ENCODE peak calls at places on chromosomes 16 and 17, in six cellular contexts. One of them, this sample, is unnamed.

GRCh38 chr17:52147872-52148271 is 10.6 kb downstream of the CA10 start:
- DNase-seq in HepG2: no peak
- DNase-seq in A549: no peak
- DNase-seq in K562: no peak
- DNase-seq in GM12878: no peak
- DNase-seq in endothelial cell of umbilical vein: no peak
- DNase-seq in this sample: peak; percentile 33

GRCh38 chr16:80150978-80151705 is 389.7 kb upstream of the DYNLRB2 start:
- DNase-seq in A549: no peak
- DNase-seq in K562: no peak
- DNase-seq in GM12878: no peak
- DNase-seq in endothelial cell of umbilical vein: no peak
- DNase-seq in HepG2: no peak
- DNase-seq in this sample: no peak

GRCh38 chr16:27798241-27798640 is 248.3 kb downstream of the KATNIP start:
- DNase-seq in A549: no peak
- DNase-seq in K562: no peak
- DNase-seq in GM12878: no peak
- DNase-seq in HepG2: no peak
- DNase-seq in endothelial cell of umbilical vein: no peak
- DNase-seq in this sample: no peak

GRCh38 chr17:50630524-50631194 is 4.0 kb upstream of the ABCC3 start:
- DNase-seq in K562: no peak
- DNase-seq in A549: peak; percentile 90
- DNase-seq in GM12878: no peak
- DNase-seq in endothelial cell of umbilical vein: peak; percentile 34
- DNase-seq in HepG2: peak; percentile 52
- DNase-seq in this sample: no peak

GRCh38 chr17:4600563-4600962 is 16.2 kb downstream of the SMTNL2 start:
- DNase-seq in endothelial cell of umbilical vein: no peak
- DNase-seq in A549: no peak
- DNase-seq in HepG2: no peak
- DNase-seq in K562: no peak
- DNase-seq in GM12878: no peak
- DNase-seq in this sample: no peak

GRCh38 chr17:14201595-14201994 is 35.1 kb downstream of the CDRT15 start:
- DNase-seq in endothelial cell of umbilical vein: no peak
- DNase-seq in K562: no peak
- DNase-seq in A549: no peak
- DNase-seq in HepG2: no peak
- DNase-seq in GM12878: no peak
- DNase-seq in this sample: no peak

GRCh38 chr17:50902768-50903353 is 36.7 kb upstream of the TOB1 start:
- DNase-seq in endothelial cell of umbilical vein: no peak
- DNase-seq in A549: no peak
- DNase-seq in GM12878: no peak
- DNase-seq in HepG2: no peak
- DNase-seq in K562: no peak
- DNase-seq in this sample: no peak

GRCh38 chr17:64202683-64203430 is 60.2 kb downstream of the TEX2 start:
- DNase-seq in GM12878: no peak
- DNase-seq in HepG2: peak; percentile 55
- DNase-seq in A549: no peak
- DNase-seq in K562: peak; percentile 12
- DNase-seq in endothelial cell of umbilical vein: no peak
- DNase-seq in this sample: no peak

GRCh38 chr16:87851141-87851587 is 18.1 kb downstream of the SLC7A5 start:
- DNase-seq in endothelial cell of umbilical vein: no peak
- DNase-seq in K562: no peak
- DNase-seq in A549: no peak
- DNase-seq in GM12878: no peak
- DNase-seq in HepG2: no peak
- DNase-seq in this sample: no peak

GRCh38 chr17:69402052-69402451 is 12.4 kb upstream of the MAP2K6 start:
- DNase-seq in A549: no peak
- DNase-seq in HepG2: peak; percentile 40
- DNase-seq in endothelial cell of umbilical vein: no peak
- DNase-seq in K562: no peak
- DNase-seq in GM12878: no peak
- DNase-seq in this sample: no peak

GRCh38 chr16:81815429-81815766 is 36.3 kb downstream of the PLCG2 start:
- DNase-seq in HepG2: no peak
- DNase-seq in A549: no peak
- DNase-seq in endothelial cell of umbilical vein: no peak
- DNase-seq in GM12878: peak; percentile 82
- DNase-seq in K562: no peak
- DNase-seq in this sample: no peak

GRCh38 chr17:74565116-74565515 is 2.2 kb downstream of the CD300H start:
- DNase-seq in HepG2: no peak
- DNase-seq in GM12878: no peak
- DNase-seq in A549: no peak
- DNase-seq in K562: no peak
- DNase-seq in endothelial cell of umbilical vein: no peak
- DNase-seq in this sample: no peak

GRCh38 chr17:62597920-62598319 is 29.6 kb upstream of the MRC2 start:
- DNase-seq in K562: no peak
- DNase-seq in HepG2: no peak
- DNase-seq in endothelial cell of umbilical vein: no peak
- DNase-seq in A549: no peak
- DNase-seq in GM12878: no peak
- DNase-seq in this sample: no peak

GRCh38 chr17:6040473-6040872 is 29.7 kb upstream of the WSCD1 start:
- DNase-seq in HepG2: no peak
- DNase-seq in K562: no peak
- DNase-seq in GM12878: no peak
- DNase-seq in endothelial cell of umbilical vein: no peak
- DNase-seq in A549: no peak
- DNase-seq in this sample: no peak

GRCh38 chr17:37848690-37849616 is 75.3 kb upstream of the TBC1D3K start:
- DNase-seq in endothelial cell of umbilical vein: peak; percentile 34
- DNase-seq in GM12878: peak; percentile 79
- DNase-seq in K562: peak; percentile 58
- DNase-seq in A549: peak; percentile 86
- DNase-seq in HepG2: no peak
- DNase-seq in this sample: peak; percentile 85

GRCh38 chr16:56910654-56911539 is 21.0 kb upstream of the HERPUD1 start:
- DNase-seq in GM12878: no peak
- DNase-seq in A549: no peak
- DNase-seq in K562: no peak
- DNase-seq in HepG2: no peak
- DNase-seq in endothelial cell of umbilical vein: no peak
- DNase-seq in this sample: peak; percentile 93

GRCh38 chr16:53495325-53495724 is 7.7 kb downstream of the AKTIP start:
- DNase-seq in endothelial cell of umbilical vein: no peak
- DNase-seq in HepG2: no peak
- DNase-seq in A549: no peak
- DNase-seq in GM12878: no peak
- DNase-seq in K562: no peak
- DNase-seq in this sample: no peak

GRCh38 chr16:2767140-2767731 is 9.8 kb downstream of the ELOB start:
- DNase-seq in A549: no peak
- DNase-seq in K562: no peak
- DNase-seq in GM12878: no peak
- DNase-seq in endothelial cell of umbilical vein: no peak
- DNase-seq in HepG2: no peak
- DNase-seq in this sample: no peak

GRCh38 chr16:52561910-52562741 is 15.2 kb upstream of the TOX3 start:
- DNase-seq in A549: no peak
- DNase-seq in GM12878: no peak
- DNase-seq in endothelial cell of umbilical vein: no peak
- DNase-seq in HepG2: peak; percentile 54
- DNase-seq in K562: no peak
- DNase-seq in this sample: no peak

GRCh38 chr16:3825103-3825502 is 55.4 kb downstream of the CREBBP start:
- DNase-seq in endothelial cell of umbilical vein: peak; percentile 29
- DNase-seq in A549: no peak
- DNase-seq in GM12878: no peak
- DNase-seq in HepG2: no peak
- DNase-seq in K562: no peak
- DNase-seq in this sample: no peak

GRCh38 chr16:15866451-15866850 is 9.6 kb upstream of the MYH11 start:
- DNase-seq in GM12878: no peak
- DNase-seq in A549: no peak
- DNase-seq in endothelial cell of umbilical vein: no peak
- DNase-seq in HepG2: no peak
- DNase-seq in K562: no peak
- DNase-seq in this sample: no peak

GRCh38 chr16:54926166-54926838 is 4.4 kb upstream of the IRX5 start:
- DNase-seq in K562: no peak
- DNase-seq in endothelial cell of umbilical vein: no peak
- DNase-seq in GM12878: no peak
- DNase-seq in A549: no peak
- DNase-seq in HepG2: no peak
- DNase-seq in this sample: peak; percentile 54

GRCh38 chr16:47492428-47493357 is 31.6 kb downstream of the PHKB start:
- DNase-seq in GM12878: peak; percentile 76
- DNase-seq in A549: no peak
- DNase-seq in K562: peak; percentile 92
- DNase-seq in HepG2: peak; percentile 92
- DNase-seq in endothelial cell of umbilical vein: no peak
- DNase-seq in this sample: peak; percentile 99

GRCh38 chr16:50534091-50534490 is 14.1 kb upstream of the NKD1 start:
- DNase-seq in HepG2: no peak
- DNase-seq in K562: no peak
- DNase-seq in endothelial cell of umbilical vein: no peak
- DNase-seq in A549: no peak
- DNase-seq in GM12878: no peak
- DNase-seq in this sample: no peak

GRCh38 chr16:66155933-66156332 is 210.6 kb upstream of the CDH5 start:
- DNase-seq in K562: no peak
- DNase-seq in endothelial cell of umbilical vein: no peak
- DNase-seq in A549: no peak
- DNase-seq in GM12878: peak; percentile 9
- DNase-seq in HepG2: no peak
- DNase-seq in this sample: no peak

GRCh38 chr16:66156538-66156937 is 210.0 kb upstream of the CDH5 start:
- DNase-seq in endothelial cell of umbilical vein: no peak
- DNase-seq in GM12878: no peak
- DNase-seq in K562: no peak
- DNase-seq in HepG2: no peak
- DNase-seq in A549: no peak
- DNase-seq in this sample: no peak

GRCh38 chr16:66152841-66153525 is 213.5 kb upstream of the CDH5 start:
- DNase-seq in endothelial cell of umbilical vein: no peak
- DNase-seq in A549: no peak
- DNase-seq in HepG2: peak; percentile 64
- DNase-seq in K562: no peak
- DNase-seq in GM12878: no peak
- DNase-seq in this sample: no peak

GRCh38 chr16:66150691-66151090 is 215.8 kb upstream of the CDH5 start:
- DNase-seq in K562: no peak
- DNase-seq in A549: no peak
- DNase-seq in endothelial cell of umbilical vein: no peak
- DNase-seq in GM12878: no peak
- DNase-seq in HepG2: no peak
- DNase-seq in this sample: peak; percentile 55

GRCh38 chr16:66154801-66155200 is 211.7 kb upstream of the CDH5 start:
- DNase-seq in HepG2: no peak
- DNase-seq in GM12878: no peak
- DNase-seq in A549: no peak
- DNase-seq in K562: no peak
- DNase-seq in endothelial cell of umbilical vein: no peak
- DNase-seq in this sample: no peak
- TF ChIP-seq MAX in HepG2: no peak
- TF ChIP-seq MAX in GM12878: no peak
- TF ChIP-seq MAX in A549: no peak
- TF ChIP-seq MAX in K562: no peak
- TF ChIP-seq MAX in endothelial cell of umbilical vein: no peak
- TF ChIP-seq MAX in this sample: no peak

GRCh38 chr17:79159926-79160325 is 85.3 kb downstream of the ENGASE start:
- DNase-seq in endothelial cell of umbilical vein: no peak
- DNase-seq in GM12878: no peak
- DNase-seq in A549: no peak
- DNase-seq in HepG2: no peak
- DNase-seq in K562: no peak
- DNase-seq in this sample: no peak

GRCh38 chr17:79160980-79161621 is 86.5 kb downstream of the ENGASE start:
- DNase-seq in GM12878: no peak
- DNase-seq in HepG2: no peak
- DNase-seq in endothelial cell of umbilical vein: peak; percentile 30
- DNase-seq in K562: peak; percentile 8
- DNase-seq in A549: no peak
- DNase-seq in this sample: peak; percentile 46

GRCh38 chr17:79164408-79164807 is 89.8 kb downstream of the ENGASE start:
- DNase-seq in endothelial cell of umbilical vein: no peak
- DNase-seq in HepG2: no peak
- DNase-seq in GM12878: no peak
- DNase-seq in A549: no peak
- DNase-seq in K562: no peak
- DNase-seq in this sample: no peak

GRCh38 chr17:79163071-79163470 is 88.4 kb downstream of the ENGASE start:
- DNase-seq in endothelial cell of umbilical vein: no peak
- DNase-seq in HepG2: no peak
- DNase-seq in GM12878: no peak
- DNase-seq in A549: no peak
- DNase-seq in K562: no peak
- DNase-seq in this sample: no peak

DNA sequence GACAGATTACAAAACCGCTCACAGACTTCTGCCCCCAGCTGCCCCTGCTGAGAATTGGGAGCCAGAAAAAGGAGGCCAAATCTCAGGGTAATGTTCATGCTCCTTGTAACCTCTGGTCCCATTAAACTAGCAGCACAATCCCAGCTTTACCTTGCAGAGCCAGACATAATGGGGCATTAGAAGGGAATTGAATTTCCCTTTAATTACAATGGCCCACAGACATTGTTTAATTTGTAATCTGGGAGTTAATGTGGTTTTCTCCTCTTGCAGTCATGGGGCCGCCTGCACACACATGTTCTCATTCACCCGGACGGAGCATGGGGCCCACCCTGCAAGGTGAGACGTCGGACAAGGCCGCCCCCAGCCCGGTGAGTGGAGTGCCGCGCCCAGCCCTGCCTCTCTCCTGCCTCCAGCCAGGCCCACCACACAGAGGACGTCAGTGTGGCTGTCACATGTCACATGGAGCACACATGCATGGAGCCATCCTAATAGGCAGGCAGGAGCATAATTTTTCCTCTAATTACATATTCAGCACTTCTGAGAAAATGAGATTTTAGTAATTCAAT is 87.5 kb downstream of the ENGASE start:
- DNase-seq in GM12878: no peak
- DNase-seq in A549: no peak
- DNase-seq in HepG2: no peak
- DNase-seq in endothelial cell of umbilical vein: no peak
- DNase-seq in K562: no peak
- DNase-seq in this sample: no peak
- H3K4me3 ChIP-seq in GM12878: no peak overlapping the region
- H3K4me3 ChIP-seq in A549: no peak overlapping the region
- H3K4me3 ChIP-seq in HepG2: no peak overlapping the region
- H3K4me3 ChIP-seq in endothelial cell of umbilical vein: no peak overlapping the region
- H3K4me3 ChIP-seq in K562: no peak overlapping the region
- H3K4me3 ChIP-seq in this sample: no peak overlapping the region

GRCh38 chr17:44354582-44355309 is 8.9 kb downstream of the FAM171A2 start:
- DNase-seq in GM12878: no peak
- DNase-seq in K562: no peak
- DNase-seq in A549: no peak
- DNase-seq in HepG2: no peak
- DNase-seq in endothelial cell of umbilical vein: no peak
- DNase-seq in this sample: peak; percentile 76
- TF ChIP-seq MYC in GM12878: no peak
- TF ChIP-seq MYC in K562: no peak
- TF ChIP-seq MYC in A549: no peak
- TF ChIP-seq MYC in HepG2: peak; percentile 67
- TF ChIP-seq MYC in endothelial cell of umbilical vein: no peak
- TF ChIP-seq MYC in this sample: no peak

GRCh38 chr16:78566397-78567073 is 467.1 kb downstream of the WWOX start:
- DNase-seq in GM12878: no peak
- DNase-seq in A549: no peak
- DNase-seq in K562: no peak
- DNase-seq in endothelial cell of umbilical vein: no peak
- DNase-seq in HepG2: no peak
- DNase-seq in this sample: peak; percentile 69
- TF ChIP-seq MAX in GM12878: no peak
- TF ChIP-seq MAX in A549: no peak
- TF ChIP-seq MAX in K562: no peak
- TF ChIP-seq MAX in endothelial cell of umbilical vein: no peak
- TF ChIP-seq MAX in HepG2: no peak
- TF ChIP-seq MAX in this sample: no peak

This sample was measured in NB4.